ENCODE peak calls at places on chromosomes 11 and 22, in five cellular contexts. One of them, this sample, is unnamed.

GRCh38 chr11:123853038-123853437 is 32.4 kb downstream of the TMEM225 start:
- DNase-seq in GDM1: no peak
- DNase-seq in M059J: no peak
- DNase-seq in neural crest cell: no peak
- DNase-seq in caudate nucleus: no peak
- DNase-seq in this sample: no peak

GRCh38 chr22:34975721-34976120 is 90.2 kb upstream of the ISX start:
- DNase-seq in M059J: no peak
- DNase-seq in neural crest cell: no peak
- DNase-seq in caudate nucleus: no peak
- DNase-seq in GDM1: no peak
- DNase-seq in this sample: no peak

GRCh38 chr11:64885367-64886286 is 7.2 kb upstream of the EHD1 start:
- DNase-seq in caudate nucleus: no peak
- DNase-seq in M059J: peak
- DNase-seq in neural crest cell: no peak
- DNase-seq in GDM1: no peak
- DNase-seq in this sample: peak

GRCh38 chr11:72012897-72013721 is 14.4 kb downstream of the IL18BP start:
- DNase-seq in GDM1: no peak
- DNase-seq in caudate nucleus: peak
- DNase-seq in neural crest cell: no peak
- DNase-seq in M059J: no peak
- DNase-seq in this sample: peak

GRCh38 chr11:8081591-8082021 is 595 bp downstream of the TUB start:
- DNase-seq in caudate nucleus: no peak
- DNase-seq in neural crest cell: no peak
- DNase-seq in M059J: no peak
- DNase-seq in GDM1: no peak
- DNase-seq in this sample: no peak

GRCh38 chr22:38190581-38190980 is 9.0 kb upstream of the PLA2G6 start:
- DNase-seq in GDM1: no peak
- DNase-seq in M059J: no peak
- DNase-seq in neural crest cell: no peak
- DNase-seq in caudate nucleus: no peak
- DNase-seq in this sample: no peak

GRCh38 chr11:66007201-66007634 is 4.6 kb upstream of the CST6 start:
- DNase-seq in GDM1: no peak
- DNase-seq in neural crest cell: no peak
- DNase-seq in M059J: peak
- DNase-seq in caudate nucleus: no peak
- DNase-seq in this sample: no peak

GRCh38 chr11:9760180-9760550 is 96.3 kb downstream of the SWAP70 start:
- DNase-seq in neural crest cell: no peak
- DNase-seq in caudate nucleus: peak
- DNase-seq in GDM1: no peak
- DNase-seq in M059J: peak
- DNase-seq in this sample: no peak

GRCh38 chr11:61328351-61328750 is 4.6 kb downstream of the DDB1 start:
- DNase-seq in neural crest cell: no peak
- DNase-seq in GDM1: no peak
- DNase-seq in caudate nucleus: no peak
- DNase-seq in M059J: no peak
- DNase-seq in this sample: no peak

This sample was measured in NCI-H2227 treated with DMSO at 0.1 percent for 48 hours.